ENCODE peak calls at places on chromosomes 1 and 21, in nine cellular contexts. L is activated CD8-positive, alpha-beta memory T cell treated with anti-CD3 and anti-CD28 coated beads, Interleukin-2, amount 10 ng/mL, durations not matched to agents 7 days and 5 days; M is A549; V is HCT116; O is naive thymus-derived CD4-positive, alpha-beta T cell; I is activated T-cell treated with anti-CD3 and anti-CD28 coated beads, Interleukin-2, amount 50 U/mL, for 72 hours; D is T-cell; N is lower lobe of right lung; A is CD8-positive, alpha-beta T cell. P is an unnamed sample.

GRCh38 chr1:229582715-229583114 is 24.2 kb upstream of the ABCB10 start:
- ATAC-seq in V (no peak), I (no peak), L (no peak), N (no peak), O (no peak), D (no peak), A (no peak), M (no peak), P (no peak)

GRCh38 chr1:29425656-29426055 is 189.3 kb downstream of the PTPRU start:
- ATAC-seq in A (no peak), N (no peak), M (no peak), V (peak), L (no peak), I (no peak), O (no peak), D (no peak), P (no peak)

GRCh38 chr21:14520535-14520934 is 25.6 kb downstream of the SAMSN1 start:
- ATAC-seq in N (peak), M (no peak), A (no peak), V (no peak), D (no peak), O (peak), I (no peak), L (no peak), P (no peak)

GRCh38 chr1:3575953-3576352 is 35.4 kb downstream of the MEGF6 start:
- ATAC-seq in V (peak), O (no peak), I (no peak), L (no peak), D (no peak), N (no peak), A (no peak), M (no peak), P (no peak)

GRCh38 chr1:22416555-22417454 is 34.8 kb upstream of the ZBTB40 start:
- ATAC-seq in O (peak), V (peak), N (peak), D (peak), A (peak), L (peak), I (peak), M (peak), P (peak)

GRCh38 chr1:43947061-43947889 is 525 bp downstream of the IPO13 start:
- ATAC-seq in O (no peak), M (no peak), A (no peak), D (peak), L (no peak), V (no peak), I (no peak), N (no peak), P (no peak)

GRCh38 chr21:39218082-39218409 is 34.8 kb upstream of the PSMG1 start:
- ATAC-seq in V (no peak), A (no peak), L (no peak), M (no peak), I (no peak), D (no peak), O (no peak), N (no peak), P (no peak)

GRCh38 chr1:230073371-230074035 is 6.5 kb downstream of the GALNT2 start:
- ATAC-seq in I (peak), M (no peak), A (no peak), N (no peak), D (no peak), O (no peak), L (no peak), V (no peak), P (no peak)

GRCh38 chr1:174976436-174977107 is 23.2 kb upstream of the CACYBP start:
- ATAC-seq in V (peak), D (peak), I (peak), M (peak), L (no peak), O (no peak), N (no peak), A (no peak), P (peak)

GRCh38 chr1:12038356-12039140 is 19.2 kb downstream of the MIIP start:
- ATAC-seq in D (no peak), I (no peak), L (no peak), N (no peak), A (no peak), M (no peak), V (no peak), O (no peak), P (no peak)

GRCh38 chr1:218866507-218866906 is 307.2 kb upstream of the LYPLAL1 start:
- ATAC-seq in V (no peak), M (no peak), I (no peak), A (no peak), L (no peak), O (no peak), D (no peak), N (no peak), P (no peak)

GRCh38 chr1:34366875-34367624 is 190.3 kb downstream of the C1orf94 start:
- ATAC-seq in O (no peak), N (no peak), A (no peak), L (no peak), V (no peak), M (no peak), D (no peak), I (no peak), P (no peak)

GRCh38 chr1:198620198-198620597 is 18.6 kb upstream of the PTPRC start:
- ATAC-seq in D (no peak), O (no peak), N (no peak), M (no peak), V (no peak), L (no peak), I (no peak), A (no peak), P (no peak)

GRCh38 chr1:14704846-14705245 is 106.4 kb downstream of the KAZN start:
- ATAC-seq in V (peak), L (no peak), D (no peak), N (no peak), M (no peak), O (no peak), I (no peak), A (no peak), P (no peak)

GRCh38 chr21:38037416-38037815 is 121.2 kb upstream of the KCNJ6 start:
- ATAC-seq in I (no peak), O (no peak), A (no peak), D (no peak), L (no peak), N (no peak), M (peak), V (no peak), P (no peak)

GRCh38 chr1:20493839-20494608 is 8.0 kb upstream of the CAMK2N1 start:
- ATAC-seq in I (no peak), D (peak), V (peak), A (peak), L (peak), M (peak), O (peak), N (peak), P (peak)

GRCh38 chr1:43447891-43448708 is 5.6 kb downstream of the HYI start:
- ATAC-seq in I (no peak), O (no peak), D (no peak), A (no peak), M (no peak), N (no peak), L (no peak), V (no peak), P (no peak)

GRCh38 chr1:23902611-23903278 is 10.4 kb downstream of the CNR2 start:
- ATAC-seq in M (no peak), D (peak), L (no peak), I (no peak), A (no peak), O (peak), N (peak), V (no peak), P (peak)

GRCh38 chr1:168428063-168428731 is 115.6 kb downstream of the XCL2 start:
- ATAC-seq in M (no peak), V (no peak), D (no peak), A (no peak), O (no peak), N (no peak), I (no peak), L (no peak), P (peak)

GRCh38 chr1:157819886-157820285 is at the start of gene FCRL1:
- ATAC-seq in O (peak), A (no peak), I (no peak), L (no peak), D (no peak), M (no peak), N (no peak), V (no peak), P (no peak)

GRCh38 chr1:17012775-17013501 is 1.2 kb upstream of the ATP13A2 start:
- ATAC-seq in M (no peak), O (no peak), I (no peak), D (no peak), L (no peak), V (no peak), A (no peak), N (no peak), P (no peak)

GRCh38 chr21:33703750-33704606 is 61.7 kb downstream of the ITSN1 start:
- ATAC-seq in I (no peak), L (no peak), N (peak), O (no peak), V (no peak), D (peak), A (no peak), M (no peak), P (no peak)

GRCh38 chr1:216614011-216614934 is 109.0 kb downstream of the ESRRG start:
- ATAC-seq in V (no peak), O (no peak), L (no peak), D (no peak), A (no peak), N (no peak), M (no peak), I (no peak), P (no peak)

GRCh38 chr1:52139817-52140540 is 1.9 kb upstream of the ZFYVE9 start:
- ATAC-seq in I (peak), D (peak), V (no peak), M (no peak), A (peak), O (peak), N (no peak), L (peak), P (no peak)

GRCh38 chr1:63922848-63923247 is 149.0 kb downstream of the ROR1 start:
- ATAC-seq in O (no peak), V (no peak), N (no peak), D (no peak), L (no peak), M (no peak), A (no peak), I (no peak), P (no peak)

GRCh38 chr1:151292207-151293030 is 10.3 kb downstream of the ZNF687 start:
- ATAC-seq in L (no peak), I (no peak), V (peak), A (peak), O (peak), M (no peak), D (no peak), N (no peak), P (no peak)

GRCh38 chr1:114988095-114988494 is 41.5 kb upstream of the TSHB start:
- ATAC-seq in I (no peak), A (no peak), V (no peak), N (no peak), L (no peak), M (no peak), D (no peak), O (no peak), P (no peak)

GRCh38 chr1:222750651-222751050 is 13.6 kb downstream of the FAM177B start:
- ATAC-seq in L (no peak), N (no peak), A (no peak), V (no peak), O (no peak), D (no peak), M (no peak), I (no peak), P (no peak)

GRCh38 chr1:7783178-7783711 is 846 bp upstream of the PER3 start:
- ATAC-seq in D (peak), N (peak), V (peak), L (peak), O (no peak), A (peak), M (peak), I (peak), P (peak)

GRCh38 chr1:76381450-76382108 is 307.0 kb downstream of the ST6GALNAC3 start:
- ATAC-seq in A (no peak), N (no peak), M (no peak), I (no peak), D (no peak), L (no peak), O (no peak), V (no peak), P (no peak)

GRCh38 chr1:171142451-171143121 is 42.5 kb upstream of the FMO2 start:
- ATAC-seq in M (no peak), V (no peak), I (no peak), D (no peak), A (no peak), O (no peak), N (peak), L (no peak), P (peak)

GRCh38 chr1:236997361-236997760 is 6.9 kb downstream of the MT1HL1 start:
- ATAC-seq in A (no peak), L (no peak), D (no peak), V (no peak), I (no peak), O (no peak), M (no peak), N (peak), P (no peak)

GRCh38 chr1:91761303-91761721 is 124.6 kb downstream of the TGFBR3 start:
- ATAC-seq in I (no peak), O (no peak), N (peak), V (no peak), A (no peak), D (no peak), M (no peak), L (no peak), P (peak)

GRCh38 chr1:12144236-12144635 is 22.6 kb upstream of the TNFRSF1B start:
- ATAC-seq in D (no peak), M (no peak), A (no peak), V (no peak), I (no peak), N (peak), O (no peak), L (no peak), P (no peak)

GRCh38 chr1:231806623-231807470 is 180.3 kb downstream of the DISC1 start:
- ATAC-seq in N (no peak), O (peak), A (no peak), L (peak), M (peak), I (peak), V (peak), D (peak), P (peak)